ENCODE peak calls at places on chromosomes 5 and 9, in seven cellular contexts. X is spleen, Q is tibial artery, S is H7, Y is gastrocnemius medialis, A is skeletal muscle cell, B is Panc1. N is an unnamed sample.

GRCh38 chr9:115291841-115292240 is 173.9 kb upstream of the TNC start:
- DNase-seq in X (no peak), Q (no peak), S (no peak), Y (no peak), A (no peak), B (no peak), N (no peak)

GRCh38 chr5:20570486-20570885 is 582.5 kb upstream of the CDH18 start:
- DNase-seq in X (no peak), Q (no peak), S (no peak), Y (no peak), A (no peak), B (no peak), N (no peak)

GRCh38 chr5:69006030-69006429 is 87.8 kb upstream of the SLC30A5 start:
- DNase-seq in X (no peak), Q (no peak), S (no peak), Y (no peak), A (no peak), B (no peak), N (no peak)

GRCh38 chr9:68763104-68763503 is 58.1 kb downstream of the PIP5K1B start:
- DNase-seq in X (no peak), Q (no peak), S (no peak), Y (no peak), A (no peak), B (no peak), N (no peak)

GRCh38 chr9:99027414-99027813 is 77.5 kb upstream of the TGFBR1 start:
- DNase-seq in X (no peak), Q (no peak), S (no peak), Y (no peak), A (no peak), B (no peak), N (no peak)

GRCh38 chr5:150791536-150791935 is 13.0 kb downstream of the SMIM3 start:
- DNase-seq in X (no peak), Q (no peak), S (no peak), Y (no peak), A (no peak), B (no peak), N (no peak)

GRCh38 chr5:59813761-59814562 is 79.6 kb downstream of the PDE4D start:
- DNase-seq in X (no peak), Q (no peak), S (peak), Y (peak), A (peak), B (peak), N (peak)

GRCh38 chr5:131607418-131607817 is 27.6 kb downstream of the RAPGEF6 start:
- DNase-seq in X (no peak), Q (no peak), S (no peak), Y (no peak), A (no peak), B (no peak), N (no peak)

GRCh38 chr9:82675102-82675501 is 387.8 kb downstream of the RASEF start:
- DNase-seq in X (no peak), Q (no peak), S (no peak), Y (no peak), A (no peak), B (no peak), N (no peak)

GRCh38 chr5:38208782-38209378 is 49.5 kb upstream of the EGFLAM start:
- DNase-seq in X (no peak), Q (no peak), S (peak), Y (no peak), A (peak), B (peak), N (no peak)

GRCh38 chr9:100419166-100419565 is 7.8 kb upstream of the MSANTD3 start:
- DNase-seq in X (no peak), Q (no peak), S (no peak), Y (no peak), A (no peak), B (no peak), N (no peak)

GRCh38 chr5:958701-959571 is 49.7 kb upstream of the NKD2 start:
- DNase-seq in X (peak), Q (no peak), S (peak), Y (no peak), A (no peak), B (peak), N (no peak)

GRCh38 chr5:108079754-108080153 is 302.1 kb downstream of the FBXL17 start:
- DNase-seq in X (no peak), Q (no peak), S (no peak), Y (no peak), A (no peak), B (no peak), N (no peak)

GRCh38 chr5:10441992-10442435 is 335 bp downstream of the ROPN1L start:
- DNase-seq in X (no peak), Q (no peak), S (no peak), Y (no peak), A (no peak), B (no peak), N (no peak)

GRCh38 chr5:133247145-133247709 is 195.4 kb downstream of the HSPA4 start:
- DNase-seq in X (no peak), Q (no peak), S (no peak), Y (no peak), A (no peak), B (no peak), N (no peak)

GRCh38 chr9:84140535-84141101 is 160.0 kb downstream of the RMI1 start:
- DNase-seq in X (peak), Q (no peak), S (peak), Y (no peak), A (no peak), B (no peak), N (no peak)

GRCh38 chr9:116212986-116213672 is 59.5 kb downstream of the PAPPA start:
- DNase-seq in X (no peak), Q (no peak), S (peak), Y (no peak), A (no peak), B (no peak), N (no peak)

GRCh38 chr9:133608881-133609280 is 308 bp downstream of the FAM163B start:
- DNase-seq in X (no peak), Q (no peak), S (no peak), Y (no peak), A (no peak), B (no peak), N (no peak)

GRCh38 chr9:19358691-19359090 is 21.3 kb downstream of the RPS6 start:
- DNase-seq in X (no peak), Q (no peak), S (no peak), Y (no peak), A (no peak), B (no peak), N (no peak)

GRCh38 chr9:114275246-114275994 is 47.5 kb upstream of the ORM1 start:
- DNase-seq in X (peak), Q (peak), S (no peak), Y (no peak), A (no peak), B (no peak), N (no peak)

GRCh38 chr5:44809215-44809955 is 638 bp downstream of the MRPS30 start:
- DNase-seq in X (peak), Q (peak), S (peak), Y (peak), A (peak), B (no peak), N (no peak)

GRCh38 chr5:138339464-138339863 is 1.4 kb downstream of the FAM53C start:
- DNase-seq in X (no peak), Q (no peak), S (peak), Y (no peak), A (no peak), B (no peak), N (no peak)

GRCh38 chr9:72256912-72257311 is 107.7 kb downstream of the GDA start:
- DNase-seq in X (no peak), Q (no peak), S (no peak), Y (no peak), A (no peak), B (no peak), N (no peak)

GRCh38 chr5:97735209-97735608 is 552.2 kb upstream of the RIOK2 start:
- DNase-seq in X (no peak), Q (no peak), S (no peak), Y (no peak), A (peak), B (peak), N (no peak)

GRCh38 chr9:127212453-127212852 is 52.1 kb upstream of the GARNL3 start:
- DNase-seq in X (no peak), Q (peak), S (no peak), Y (no peak), A (no peak), B (no peak), N (no peak)

GRCh38 chr5:131974956-131975726 is 29.7 kb upstream of the MEIKIN start:
- DNase-seq in X (no peak), Q (no peak), S (peak), Y (no peak), A (no peak), B (no peak), N (no peak)

GRCh38 chr5:53360811-53361210 is 119.6 kb upstream of the FST start:
- DNase-seq in X (no peak), Q (no peak), S (no peak), Y (no peak), A (peak), B (no peak), N (no peak)

GRCh38 chr5:103617913-103618312 is 55.3 kb upstream of the NUDT12 start:
- DNase-seq in X (no peak), Q (no peak), S (no peak), Y (no peak), A (peak), B (no peak), N (no peak)

GRCh38 chr5:90477816-90478215 is 3.2 kb downstream of the POLR3G start:
- DNase-seq in X (no peak), Q (no peak), S (no peak), Y (no peak), A (no peak), B (no peak), N (no peak)
- H3K4me3 ChIP-seq in X (no peak), Q (no peak), S (no peak), Y (no peak), A (no peak), B (no peak), N (no peak)

GRCh38 chr9:110126457-110126856 is 81.5 kb downstream of the C9orf152 start:
- DNase-seq in X (no peak), Q (no peak), S (no peak), Y (no peak), A (no peak), B (no peak), N (no peak)
- H3K4me3 ChIP-seq in X (peak), Q (peak), S (no peak), Y (no peak), A (no peak), B (peak), N (peak)

DNA sequence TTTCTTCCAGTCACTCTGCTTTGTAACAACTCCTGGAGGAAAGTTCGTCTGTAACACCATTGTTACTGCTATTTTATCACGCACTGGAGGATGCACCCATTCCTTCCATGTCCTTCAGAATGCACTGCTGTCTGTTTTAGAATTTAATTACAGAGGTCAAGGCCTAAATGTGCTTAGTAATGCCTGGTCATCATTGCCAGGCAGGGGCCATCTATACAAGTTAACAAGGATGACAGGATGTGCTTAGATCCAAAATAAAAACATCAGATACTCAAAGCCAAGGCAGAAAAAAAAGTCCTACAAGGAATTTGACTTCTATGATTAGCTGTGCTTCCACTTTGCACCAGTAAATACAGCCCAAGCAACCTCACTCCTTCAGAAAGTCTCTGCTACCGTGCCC is 371.4 kb downstream of the SEMA5A start:
- DNase-seq in X (no peak), Q (no peak), S (no peak), Y (no peak), A (no peak), B (no peak), N (no peak)
- H3K4me3 ChIP-seq in X (no peak), Q (no peak), S (no peak), Y (no peak), A (no peak), B (no peak), N (no peak)

DNA sequence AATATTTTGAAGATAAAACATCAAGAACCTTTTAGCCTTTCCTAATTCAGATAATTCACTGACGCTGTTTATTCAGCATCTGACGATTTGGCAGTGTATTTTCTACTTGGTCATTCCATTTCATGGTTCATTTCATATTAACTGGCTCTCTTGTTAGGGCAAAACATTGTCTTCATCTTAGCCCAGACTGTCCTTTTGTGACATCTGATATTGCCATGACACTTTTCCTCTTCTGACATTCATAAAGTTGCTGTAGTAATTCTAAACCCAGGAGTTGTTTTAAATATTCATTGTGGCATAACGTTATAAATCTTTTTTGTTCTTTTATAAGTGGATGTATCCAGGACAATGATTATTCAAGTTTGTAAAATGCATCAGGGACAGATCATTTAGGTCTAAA is 1.8 kb downstream of the SCAMP1 start:
- DNase-seq in X (no peak), Q (no peak), S (no peak), Y (no peak), A (no peak), B (no peak), N (no peak)
- H3K4me3 ChIP-seq in X (no peak), Q (no peak), S (no peak), Y (peak), A (no peak), B (peak), N (peak)

N was measured in SK-N-MC.